ENCODE peak calls at places on chromosomes 6 and 20, in six cellular contexts. Y, Q, I, H, E and D are unnamed samples.

GRCh38 chr6:90074161-90074560 is 179.9 kb downstream of the GJA10 start:
- DNase-seq in Y (no peak), Q (no peak), I (no peak), H (peak; percentile 12), E (no peak), D (no peak)

GRCh38 chr6:27096834-27097511 is 150.5 kb upstream of the PRSS16 start:
- DNase-seq in Y (no peak), Q (no peak), I (no peak), H (peak; percentile 6), E (no peak), D (no peak)

GRCh38 chr6:131989036-131989435 is 37.9 kb upstream of the CCN2 start:
- DNase-seq in Y (no peak), Q (no peak), I (no peak), H (no peak), E (no peak), D (no peak)

GRCh38 chr6:38640216-38640909 is 634 bp upstream of the BTBD9 start:
- DNase-seq in Y (no peak), Q (no peak), I (no peak), H (no peak), E (no peak), D (no peak)

GRCh38 chr6:126804255-126805064 is 314.0 kb upstream of the RSPO3 start:
- DNase-seq in Y (no peak), Q (peak; percentile 19), I (peak; percentile 18), H (peak; percentile 30), E (peak; percentile 23), D (peak; percentile 51)

GRCh38 chr6:25369450-25370086 is 90.4 kb downstream of the CARMIL1 start:
- DNase-seq in Y (no peak), Q (peak; percentile 28), I (no peak), H (no peak), E (peak; percentile 95), D (no peak)

GRCh38 chr6:149210376-149210775 is 107.1 kb upstream of the TAB2 start:
- DNase-seq in Y (no peak), Q (no peak), I (no peak), H (no peak), E (no peak), D (no peak)

GRCh38 chr20:63268256-63268655 is 4.4 kb upstream of the ARFGAP1 start:
- DNase-seq in Y (no peak), Q (no peak), I (no peak), H (no peak), E (no peak), D (no peak)

GRCh38 chr6:116314878-116315277 is 35.1 kb upstream of the TSPYL1 start:
- DNase-seq in Y (no peak), Q (no peak), I (no peak), H (no peak), E (no peak), D (no peak)

GRCh38 chr6:79466222-79466834 is 70.9 kb downstream of the LCA5 start:
- DNase-seq in Y (no peak), Q (no peak), I (peak; percentile 18), H (no peak), E (peak; percentile 29), D (peak; percentile 37)

GRCh38 chr6:138804986-138805385 is 9.1 kb downstream of the ECT2L start:
- DNase-seq in Y (no peak), Q (no peak), I (no peak), H (no peak), E (no peak), D (no peak)

GRCh38 chr6:169215201-169215661 is 38.4 kb downstream of the THBS2 start:
- DNase-seq in Y (no peak), Q (no peak), I (no peak), H (no peak), E (no peak), D (no peak)

GRCh38 chr20:33419140-33419974 is 18.0 kb upstream of the CDK5RAP1 start:
- DNase-seq in Y (no peak), Q (peak; percentile 87), I (no peak), H (no peak), E (no peak), D (no peak)

GRCh38 chr6:158536084-158536890 is 23.6 kb upstream of the TMEM181 start:
- DNase-seq in Y (peak; percentile 46), Q (peak; percentile 75), I (peak; percentile 32), H (peak; percentile 80), E (peak; percentile 60), D (peak; percentile 20)